ENCODE peak calls at places on chromosomes 2 and 18, in six cellular contexts. M is IMR-90, H is lung, L is colonic mucosa, C is upper lobe of right lung, K is MM.1S. G is an unnamed sample.
A peak's percentile ranks its signal among the peaks of the same experiment; 100 is the strongest.

GRCh38 chr2:46876741-46877384 is 38.7 kb downstream of the MCFD2 start:
- DNase-seq in M (peak; percentile 88), H (no peak), L (peak; percentile 46), C (no peak), K (peak; percentile 46), G (peak; percentile 74)

GRCh38 chr2:215946581-215946980 is 66.8 kb downstream of the MREG start:
- DNase-seq in M (no peak), H (no peak), L (no peak), C (no peak), K (no peak), G (no peak)

GRCh38 chr2:168237741-168238140 is 9.7 kb downstream of the STK39 start:
- DNase-seq in M (peak; percentile 82), H (no peak), L (no peak), C (no peak), K (no peak), G (no peak)

GRCh38 chr2:7145707-7146106 is 228.5 kb downstream of the RNF144A start:
- DNase-seq in M (no peak), H (no peak), L (no peak), C (no peak), K (no peak), G (no peak)

GRCh38 chr2:226791056-226791486 is 8.5 kb downstream of the IRS1 start:
- DNase-seq in M (peak; percentile 71), H (peak; percentile 51), L (peak; percentile 59), C (peak; percentile 76), K (peak; percentile 50), G (no peak)

GRCh38 chr2:32627901-32628645 is at the start of gene TTC27:
- DNase-seq in M (peak; percentile 93), H (peak; percentile 96), L (peak; percentile 99), C (peak; percentile 96), K (peak; percentile 97), G (peak; percentile 95)

GRCh38 chr18:6885992-6886823 is 156.7 kb downstream of the ARHGAP28 start:
- DNase-seq in M (peak; percentile 59), H (peak; percentile 43), L (peak; percentile 59), C (no peak), K (peak; percentile 47), G (no peak)

GRCh38 chr2:41966920-41967319 is 80.9 kb upstream of the PKDCC start:
- DNase-seq in M (no peak), H (no peak), L (peak; percentile 30), C (no peak), K (no peak), G (peak; percentile 77)

GRCh38 chr18:23682045-23682444 is 7.2 kb upstream of the LAMA3 start:
- DNase-seq in M (no peak), H (no peak), L (no peak), C (no peak), K (no peak), G (no peak)

GRCh38 chr2:240593026-240593702 is 6.6 kb downstream of the CAPN10 start:
- DNase-seq in M (no peak), H (no peak), L (no peak), C (no peak), K (no peak), G (no peak)

DNA sequence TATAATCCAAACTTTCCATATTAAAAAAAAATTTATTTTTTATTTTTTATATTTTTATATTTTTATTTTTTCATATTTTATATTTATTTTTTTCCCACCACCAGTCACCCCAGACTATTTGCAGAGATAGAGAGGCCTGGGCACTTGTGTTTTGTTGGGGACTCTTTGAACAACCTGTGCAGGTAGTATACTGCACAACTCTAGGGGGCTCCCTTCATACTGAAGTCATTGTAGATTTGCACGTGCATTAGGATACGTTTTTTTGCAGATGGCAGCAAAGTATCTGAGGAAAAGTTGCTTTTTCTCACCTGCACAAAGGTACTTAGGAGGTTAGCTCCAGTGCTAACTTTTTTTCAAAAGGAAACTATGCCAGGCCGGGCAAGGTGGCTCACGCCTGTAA is 73.9 kb upstream of the TANC1 start:
- DNase-seq in M (no peak), H (no peak), L (no peak), C (no peak), K (no peak), G (no peak)
- TF ChIP-seq CTCF in M (no peak), H (no peak), L (no peak), C (no peak), K (no peak), G (no peak)

DNA sequence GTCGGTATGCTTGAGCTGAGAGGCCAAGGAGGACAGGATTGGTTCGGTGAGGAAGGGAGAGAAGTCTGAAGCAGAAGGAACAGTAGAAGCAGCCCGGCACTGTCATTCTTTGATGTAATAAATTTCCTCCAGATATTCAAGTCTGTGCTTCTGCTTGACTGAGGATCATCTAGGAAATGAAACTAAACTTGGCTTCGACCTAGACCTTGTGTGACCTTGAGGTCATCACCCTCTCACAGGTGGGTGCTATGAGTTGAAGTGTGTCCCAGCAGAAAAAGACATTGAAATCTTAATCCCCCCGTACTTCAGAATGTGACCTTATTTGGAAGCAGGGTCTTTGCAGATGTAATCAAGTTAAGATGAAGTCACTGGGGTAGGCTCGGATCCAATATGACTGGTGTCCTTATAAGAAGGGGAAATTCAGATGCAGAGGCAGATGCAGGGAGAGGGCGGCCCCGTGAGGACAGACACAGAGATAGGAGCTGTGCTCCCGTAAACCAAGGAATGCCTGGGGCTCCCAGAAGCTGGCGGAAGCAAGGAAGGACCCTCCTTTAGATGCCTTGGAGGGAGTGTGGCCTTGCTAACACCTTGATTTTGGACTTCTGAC is 49.0 kb downstream of the PRKCE start:
- DNase-seq in M (no peak), H (no peak), L (no peak), C (no peak), K (no peak), G (no peak)
- H3K27ac ChIP-seq in M (no peak overlapping the region), H (no peak overlapping the region), L (no peak overlapping the region), C (no peak overlapping the region), K (no peak overlapping the region), G (no peak overlapping the region)

GRCh38 chr2:236177967-236178909 is 10.1 kb upstream of the GBX2 start:
- DNase-seq in M (peak; percentile 30), H (peak; percentile 41), L (peak; percentile 79), C (peak; percentile 78), K (peak; percentile 8), G (peak; percentile 73)

GRCh38 chr2:236180501-236180816 is 12.3 kb upstream of the GBX2 start:
- DNase-seq in M (no peak), H (no peak), L (no peak), C (no peak), K (no peak), G (no peak)

GRCh38 chr2:236179653-236180500 is 11.7 kb upstream of the GBX2 start:
- DNase-seq in M (peak; percentile 20), H (no peak), L (no peak), C (peak; percentile 47), K (no peak), G (peak; percentile 40)

GRCh38 chr2:236177604-236177966 is 9.4 kb upstream of the GBX2 start:
- DNase-seq in M (peak; percentile 16), H (no peak), L (peak; percentile 56), C (peak; percentile 69), K (no peak), G (peak; percentile 67)

GRCh38 chr2:236178921-236179652 is 10.9 kb upstream of the GBX2 start:
- DNase-seq in M (no peak), H (no peak), L (no peak), C (no peak), K (no peak), G (no peak)
- H3K4me3 ChIP-seq in M (peak overlapping the region; percentile 4), H (no peak overlapping the region), L (no peak overlapping the region), C (no peak overlapping the region), K (no peak overlapping the region), G (peak overlapping the region; percentile 57)

GRCh38 chr2:172712251-172712650 is 23.4 kb upstream of the RAPGEF4 start:
- DNase-seq in M (no peak), H (no peak), L (no peak), C (no peak), K (no peak), G (no peak)

GRCh38 chr2:172708247-172708646 is 27.4 kb upstream of the RAPGEF4 start:
- DNase-seq in M (no peak), H (no peak), L (no peak), C (no peak), K (no peak), G (no peak)

GRCh38 chr2:172711110-172711509 is 24.5 kb upstream of the RAPGEF4 start:
- DNase-seq in M (no peak), H (no peak), L (no peak), C (no peak), K (no peak), G (no peak)

GRCh38 chr2:172709566-172710291 is 25.9 kb upstream of the RAPGEF4 start:
- DNase-seq in M (no peak), H (no peak), L (no peak), C (no peak), K (no peak), G (no peak)

DNA sequence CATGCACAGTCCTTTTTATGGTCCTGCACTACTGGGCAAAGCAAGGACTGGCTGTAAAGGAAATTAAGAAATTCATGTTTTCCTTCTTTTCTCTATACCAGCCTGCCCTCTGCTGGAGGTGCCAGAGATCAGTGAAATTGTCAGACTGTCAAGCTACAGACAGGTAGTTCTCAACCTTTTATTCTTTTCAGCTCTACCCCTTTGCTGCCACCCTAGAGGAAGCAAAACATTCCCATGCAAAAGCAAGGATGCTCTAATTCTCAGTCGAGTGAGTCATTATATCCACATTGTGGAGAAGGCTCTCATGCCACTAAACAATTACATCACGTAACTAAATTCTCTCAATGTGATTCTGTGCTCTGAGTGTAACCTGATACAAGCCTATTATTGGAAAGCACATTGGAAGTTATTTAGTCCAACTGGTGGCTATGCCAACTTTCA is 25.0 kb upstream of the RAPGEF4 start:
- DNase-seq in M (peak; percentile 95), H (no peak), L (peak; percentile 54), C (no peak), K (peak; percentile 43), G (no peak)
- TF ChIP-seq CTCF in M (peak; percentile 47), H (peak; percentile 19), L (peak; percentile 59), C (peak; percentile 56), K (peak; percentile 77), G (no peak)

GRCh38 chr2:62089658-62090057 is 106.3 kb upstream of the B3GNT2 start:
- DNase-seq in M (no peak), H (no peak), L (no peak), C (no peak), K (no peak), G (no peak)

GRCh38 chr2:62084823-62085222 is 111.1 kb upstream of the B3GNT2 start:
- DNase-seq in M (no peak), H (no peak), L (no peak), C (no peak), K (no peak), G (no peak)
- H3K27ac ChIP-seq in M (no peak overlapping the region), H (no peak overlapping the region), L (no peak overlapping the region), C (no peak overlapping the region), K (no peak overlapping the region), G (no peak overlapping the region)

GRCh38 chr18:45437399-45437798 is 177.9 kb upstream of the SLC14A2 start:
- DNase-seq in M (no peak), H (no peak), L (no peak), C (no peak), K (no peak), G (no peak)
- H3K4me3 ChIP-seq in M (no peak overlapping the region), H (no peak overlapping the region), L (no peak overlapping the region), C (no peak overlapping the region), K (no peak overlapping the region), G (no peak overlapping the region)

G was measured in coronary artery.